ENCODE peak calls at places on chromosomes 7 and 10, in eight cellular contexts. One of them, this sample, is unnamed.

GRCh38 chr7:380226-380550 is 90.2 kb downstream of the FOXL3 start:
- DNase-seq in dorsolateral prefrontal cortex: peak; percentile 33
- DNase-seq in HL-60: no peak
- DNase-seq in progenitor cell of endocrine pancreas: no peak
- DNase-seq in heart left ventricle: no peak
- DNase-seq in AG04450: no peak
- DNase-seq in ovary: no peak
- DNase-seq in cardiac muscle cell: no peak
- DNase-seq in this sample: no peak

GRCh38 chr10:102299873-102300272 is 54.5 kb downstream of the GBF1 start:
- DNase-seq in cardiac muscle cell: peak; percentile 58
- DNase-seq in AG04450: no peak
- DNase-seq in heart left ventricle: no peak
- DNase-seq in dorsolateral prefrontal cortex: no peak
- DNase-seq in ovary: no peak
- DNase-seq in HL-60: no peak
- DNase-seq in progenitor cell of endocrine pancreas: no peak
- DNase-seq in this sample: no peak

GRCh38 chr7:11552676-11553075 is 279.3 kb downstream of the THSD7A start:
- DNase-seq in AG04450: no peak
- DNase-seq in cardiac muscle cell: no peak
- DNase-seq in heart left ventricle: no peak
- DNase-seq in HL-60: no peak
- DNase-seq in progenitor cell of endocrine pancreas: no peak
- DNase-seq in dorsolateral prefrontal cortex: no peak
- DNase-seq in ovary: no peak
- DNase-seq in this sample: no peak

GRCh38 chr7:129751916-129752315 is 140.4 kb downstream of the NRF1 start:
- DNase-seq in ovary: no peak
- DNase-seq in heart left ventricle: no peak
- DNase-seq in AG04450: no peak
- DNase-seq in cardiac muscle cell: no peak
- DNase-seq in dorsolateral prefrontal cortex: no peak
- DNase-seq in HL-60: no peak
- DNase-seq in progenitor cell of endocrine pancreas: no peak
- DNase-seq in this sample: no peak

GRCh38 chr10:103789771-103790201 is 65.6 kb downstream of the SH3PXD2A start:
- DNase-seq in heart left ventricle: no peak
- DNase-seq in AG04450: no peak
- DNase-seq in progenitor cell of endocrine pancreas: no peak
- DNase-seq in dorsolateral prefrontal cortex: no peak
- DNase-seq in HL-60: peak; percentile 67
- DNase-seq in ovary: no peak
- DNase-seq in cardiac muscle cell: no peak
- DNase-seq in this sample: no peak

GRCh38 chr7:387132-388022 is 97.4 kb downstream of the FOXL3 start:
- DNase-seq in AG04450: no peak
- DNase-seq in ovary: no peak
- DNase-seq in progenitor cell of endocrine pancreas: no peak
- DNase-seq in cardiac muscle cell: no peak
- DNase-seq in heart left ventricle: no peak
- DNase-seq in HL-60: no peak
- DNase-seq in dorsolateral prefrontal cortex: no peak
- DNase-seq in this sample: no peak

GRCh38 chr7:82362129-82362528 is 81.4 kb downstream of the CACNA2D1 start:
- DNase-seq in heart left ventricle: no peak
- DNase-seq in HL-60: no peak
- DNase-seq in AG04450: peak; percentile 15
- DNase-seq in dorsolateral prefrontal cortex: no peak
- DNase-seq in progenitor cell of endocrine pancreas: no peak
- DNase-seq in ovary: no peak
- DNase-seq in cardiac muscle cell: peak; percentile 48
- DNase-seq in this sample: no peak

GRCh38 chr10:110576220-110576619 is 8.7 kb downstream of the SMC3 start:
- DNase-seq in heart left ventricle: no peak
- DNase-seq in dorsolateral prefrontal cortex: no peak
- DNase-seq in AG04450: no peak
- DNase-seq in ovary: no peak
- DNase-seq in progenitor cell of endocrine pancreas: no peak
- DNase-seq in cardiac muscle cell: peak; percentile 86
- DNase-seq in HL-60: no peak
- DNase-seq in this sample: no peak

GRCh38 chr10:79482721-79483120 is 29.6 kb upstream of the EIF5AL1 start:
- DNase-seq in progenitor cell of endocrine pancreas: no peak
- DNase-seq in dorsolateral prefrontal cortex: no peak
- DNase-seq in HL-60: no peak
- DNase-seq in heart left ventricle: no peak
- DNase-seq in cardiac muscle cell: no peak
- DNase-seq in AG04450: no peak
- DNase-seq in ovary: no peak
- DNase-seq in this sample: no peak

GRCh38 chr7:148615085-148615750 is 24.7 kb downstream of the C7orf33 start:
- DNase-seq in ovary: no peak
- DNase-seq in dorsolateral prefrontal cortex: no peak
- DNase-seq in cardiac muscle cell: no peak
- DNase-seq in progenitor cell of endocrine pancreas: no peak
- DNase-seq in AG04450: no peak
- DNase-seq in HL-60: no peak
- DNase-seq in heart left ventricle: no peak
- DNase-seq in this sample: no peak

GRCh38 chr10:47039558-47039905 is 128.3 kb downstream of the PTPN20 start:
- DNase-seq in HL-60: no peak
- DNase-seq in ovary: no peak
- DNase-seq in cardiac muscle cell: no peak
- DNase-seq in dorsolateral prefrontal cortex: peak; percentile 17
- DNase-seq in heart left ventricle: no peak
- DNase-seq in AG04450: no peak
- DNase-seq in progenitor cell of endocrine pancreas: no peak
- DNase-seq in this sample: no peak

GRCh38 chr7:81264116-81264515 is 345.3 kb upstream of the SEMA3C start:
- DNase-seq in cardiac muscle cell: no peak
- DNase-seq in AG04450: no peak
- DNase-seq in ovary: no peak
- DNase-seq in dorsolateral prefrontal cortex: no peak
- DNase-seq in heart left ventricle: no peak
- DNase-seq in progenitor cell of endocrine pancreas: no peak
- DNase-seq in HL-60: no peak
- DNase-seq in this sample: no peak

GRCh38 chr10:89047397-89047796 is 56.8 kb downstream of the FAS start:
- DNase-seq in heart left ventricle: no peak
- DNase-seq in ovary: no peak
- DNase-seq in cardiac muscle cell: peak; percentile 51
- DNase-seq in HL-60: no peak
- DNase-seq in AG04450: no peak
- DNase-seq in dorsolateral prefrontal cortex: no peak
- DNase-seq in progenitor cell of endocrine pancreas: no peak
- DNase-seq in this sample: no peak

GRCh38 chr10:19945275-19945674 is 129.0 kb downstream of the PLXDC2 start:
- DNase-seq in AG04450: no peak
- DNase-seq in heart left ventricle: peak; percentile 64
- DNase-seq in HL-60: no peak
- DNase-seq in ovary: peak; percentile 66
- DNase-seq in cardiac muscle cell: peak; percentile 34
- DNase-seq in dorsolateral prefrontal cortex: no peak
- DNase-seq in progenitor cell of endocrine pancreas: no peak
- DNase-seq in this sample: no peak

GRCh38 chr7:24346129-24346528 is 62.1 kb downstream of the NPY start:
- DNase-seq in AG04450: no peak
- DNase-seq in heart left ventricle: no peak
- DNase-seq in cardiac muscle cell: no peak
- DNase-seq in HL-60: no peak
- DNase-seq in ovary: no peak
- DNase-seq in dorsolateral prefrontal cortex: no peak
- DNase-seq in progenitor cell of endocrine pancreas: no peak
- DNase-seq in this sample: no peak

GRCh38 chr7:80225361-80225760 is 90.7 kb downstream of the GNAI1 start:
- DNase-seq in cardiac muscle cell: peak; percentile 32
- DNase-seq in heart left ventricle: no peak
- DNase-seq in progenitor cell of endocrine pancreas: no peak
- DNase-seq in ovary: no peak
- DNase-seq in dorsolateral prefrontal cortex: no peak
- DNase-seq in HL-60: no peak
- DNase-seq in AG04450: no peak
- DNase-seq in this sample: no peak

GRCh38 chr10:43308986-43309385 is 42.1 kb upstream of the RASGEF1A start:
- DNase-seq in progenitor cell of endocrine pancreas: no peak
- DNase-seq in dorsolateral prefrontal cortex: no peak
- DNase-seq in AG04450: no peak
- DNase-seq in ovary: peak; percentile 60
- DNase-seq in HL-60: no peak
- DNase-seq in heart left ventricle: no peak
- DNase-seq in cardiac muscle cell: peak; percentile 92
- DNase-seq in this sample: no peak

GRCh38 chr7:47778153-47778661 is 170.1 kb downstream of the PKD1L1 start:
- DNase-seq in progenitor cell of endocrine pancreas: no peak
- DNase-seq in ovary: no peak
- DNase-seq in HL-60: no peak
- DNase-seq in dorsolateral prefrontal cortex: no peak
- DNase-seq in cardiac muscle cell: no peak
- DNase-seq in heart left ventricle: no peak
- DNase-seq in AG04450: no peak
- DNase-seq in this sample: no peak

GRCh38 chr7:8290645-8291308 is 28.8 kb upstream of the ICA1 start:
- DNase-seq in AG04450: no peak
- DNase-seq in progenitor cell of endocrine pancreas: no peak
- DNase-seq in cardiac muscle cell: no peak
- DNase-seq in HL-60: no peak
- DNase-seq in ovary: no peak
- DNase-seq in heart left ventricle: no peak
- DNase-seq in dorsolateral prefrontal cortex: no peak
- DNase-seq in this sample: no peak

GRCh38 chr10:85862771-85863170 is 503.8 kb downstream of the GRID1 start:
- DNase-seq in ovary: no peak
- DNase-seq in AG04450: no peak
- DNase-seq in HL-60: no peak
- DNase-seq in dorsolateral prefrontal cortex: no peak
- DNase-seq in heart left ventricle: no peak
- DNase-seq in progenitor cell of endocrine pancreas: no peak
- DNase-seq in cardiac muscle cell: no peak
- DNase-seq in this sample: no peak

GRCh38 chr7:55247466-55247865 is 117.7 kb upstream of the LANCL2 start:
- DNase-seq in dorsolateral prefrontal cortex: no peak
- DNase-seq in progenitor cell of endocrine pancreas: no peak
- DNase-seq in cardiac muscle cell: peak; percentile 31
- DNase-seq in HL-60: no peak
- DNase-seq in heart left ventricle: no peak
- DNase-seq in ovary: no peak
- DNase-seq in AG04450: no peak
- DNase-seq in this sample: no peak

GRCh38 chr10:7471720-7472367 is 61.0 kb upstream of the SFMBT2 start:
- DNase-seq in dorsolateral prefrontal cortex: no peak
- DNase-seq in heart left ventricle: no peak
- DNase-seq in HL-60: no peak
- DNase-seq in cardiac muscle cell: no peak
- DNase-seq in AG04450: no peak
- DNase-seq in ovary: no peak
- DNase-seq in progenitor cell of endocrine pancreas: no peak
- DNase-seq in this sample: peak; percentile 26

GRCh38 chr7:47596502-47597202 is 14.7 kb upstream of the TNS3 start:
- DNase-seq in AG04450: no peak
- DNase-seq in progenitor cell of endocrine pancreas: no peak
- DNase-seq in HL-60: no peak
- DNase-seq in ovary: no peak
- DNase-seq in heart left ventricle: no peak
- DNase-seq in cardiac muscle cell: peak; percentile 30
- DNase-seq in dorsolateral prefrontal cortex: no peak
- DNase-seq in this sample: peak; percentile 59

DNA sequence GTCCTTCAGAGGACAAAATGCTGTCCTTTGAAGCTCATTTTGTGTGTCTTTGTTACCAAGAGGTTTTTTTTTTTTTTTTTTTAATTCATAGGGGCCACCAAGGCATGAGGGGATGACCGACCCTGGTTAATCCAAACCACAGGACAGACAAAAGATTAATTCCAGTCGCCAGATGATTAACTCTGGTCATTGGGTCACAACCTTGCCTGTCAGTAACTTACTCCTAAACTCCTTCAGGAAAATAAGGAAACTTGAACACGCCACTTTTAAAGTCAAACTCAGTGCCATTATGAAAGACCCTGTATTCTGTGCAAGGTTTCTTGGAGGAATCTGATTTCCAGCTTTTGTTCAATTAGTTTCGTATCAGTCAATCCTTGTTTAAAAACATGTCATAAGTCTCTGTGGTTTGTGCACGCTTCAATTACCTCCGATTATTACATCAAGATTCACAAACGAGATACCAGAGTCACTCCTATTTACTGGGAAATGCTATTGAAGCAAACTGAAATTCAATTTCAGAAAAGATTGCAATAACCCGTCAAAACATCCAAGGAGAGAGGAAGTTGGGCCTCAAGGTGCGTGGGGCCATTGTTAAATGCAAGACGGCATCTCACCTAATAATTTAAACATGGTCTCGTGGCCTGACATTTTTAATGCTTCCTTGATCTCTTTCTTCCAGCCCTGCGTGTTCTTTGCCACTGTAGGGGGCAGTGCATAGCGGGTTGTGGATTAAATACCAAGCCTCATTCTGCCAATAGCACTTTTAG is 44.0 kb downstream of the NRP1 start:
- DNase-seq in AG04450: no peak
- DNase-seq in HL-60: no peak
- DNase-seq in dorsolateral prefrontal cortex: no peak
- DNase-seq in cardiac muscle cell: no peak
- DNase-seq in heart left ventricle: no peak
- DNase-seq in progenitor cell of endocrine pancreas: no peak
- DNase-seq in ovary: no peak
- DNase-seq in this sample: no peak
- TF ChIP-seq CTCF in AG04450: no peak
- TF ChIP-seq CTCF in HL-60: no peak
- TF ChIP-seq CTCF in dorsolateral prefrontal cortex: no peak
- TF ChIP-seq CTCF in cardiac muscle cell: no peak
- TF ChIP-seq CTCF in heart left ventricle: peak; percentile 41
- TF ChIP-seq CTCF in progenitor cell of endocrine pancreas: peak; percentile 30
- TF ChIP-seq CTCF in ovary: no peak
- TF ChIP-seq CTCF in this sample: no peak

GRCh38 chr7:151125835-151126481 is 39.7 kb downstream of the AGAP3 start:
- DNase-seq in progenitor cell of endocrine pancreas: no peak
- DNase-seq in AG04450: no peak
- DNase-seq in ovary: no peak
- DNase-seq in dorsolateral prefrontal cortex: no peak
- DNase-seq in heart left ventricle: no peak
- DNase-seq in cardiac muscle cell: peak; percentile 26
- DNase-seq in HL-60: no peak
- DNase-seq in this sample: peak; percentile 77
- TF ChIP-seq CTCF in progenitor cell of endocrine pancreas: no peak
- TF ChIP-seq CTCF in AG04450: no peak
- TF ChIP-seq CTCF in ovary: no peak
- TF ChIP-seq CTCF in dorsolateral prefrontal cortex: no peak
- TF ChIP-seq CTCF in heart left ventricle: no peak
- TF ChIP-seq CTCF in cardiac muscle cell: no peak
- TF ChIP-seq CTCF in HL-60: no peak
- TF ChIP-seq CTCF in this sample: no peak

GRCh38 chr10:49446031-49446430 is 50.1 kb upstream of the DRGX start:
- DNase-seq in AG04450: no peak
- DNase-seq in cardiac muscle cell: peak; percentile 34
- DNase-seq in progenitor cell of endocrine pancreas: no peak
- DNase-seq in heart left ventricle: no peak
- DNase-seq in dorsolateral prefrontal cortex: no peak
- DNase-seq in HL-60: no peak
- DNase-seq in ovary: no peak
- DNase-seq in this sample: no peak
- TF ChIP-seq CTCF in AG04450: no peak
- TF ChIP-seq CTCF in cardiac muscle cell: no peak
- TF ChIP-seq CTCF in progenitor cell of endocrine pancreas: no peak
- TF ChIP-seq CTCF in heart left ventricle: no peak
- TF ChIP-seq CTCF in dorsolateral prefrontal cortex: no peak
- TF ChIP-seq CTCF in HL-60: no peak
- TF ChIP-seq CTCF in ovary: no peak
- TF ChIP-seq CTCF in this sample: no peak

GRCh38 chr7:2242541-2243482 is 786 bp downstream of the NUDT1 start:
- DNase-seq in cardiac muscle cell: no peak
- DNase-seq in dorsolateral prefrontal cortex: no peak
- DNase-seq in AG04450: no peak
- DNase-seq in progenitor cell of endocrine pancreas: no peak
- DNase-seq in heart left ventricle: no peak
- DNase-seq in HL-60: peak; percentile 53
- DNase-seq in ovary: no peak
- DNase-seq in this sample: no peak
- TF ChIP-seq CTCF in cardiac muscle cell: no peak
- TF ChIP-seq CTCF in dorsolateral prefrontal cortex: no peak
- TF ChIP-seq CTCF in AG04450: no peak
- TF ChIP-seq CTCF in progenitor cell of endocrine pancreas: no peak
- TF ChIP-seq CTCF in heart left ventricle: no peak
- TF ChIP-seq CTCF in HL-60: no peak
- TF ChIP-seq CTCF in ovary: no peak
- TF ChIP-seq CTCF in this sample: no peak

This sample was measured in glutamatergic neuron.